ENCODE peak calls at places on chromosomes 2 and 18, in five cellular contexts. E is fibroblast of villous mesenchyme, H is HL-60, Z is AG04450, F is A549. L is an unnamed sample.

GRCh38 chr2:64203131-64204005 is 59.1 kb upstream of the PELI1 start:
- DNase-seq in E (peak), H (no peak), Z (no peak), F (no peak), L (no peak)

GRCh38 chr2:178484245-178485041 is 4.2 kb downstream of the PLEKHA3 start:
- DNase-seq in E (no peak), H (no peak), Z (no peak), F (no peak), L (no peak)

GRCh38 chr2:109612991-109613921 is 510 bp downstream of the SEPTIN10 start:
- DNase-seq in E (peak), H (no peak), Z (no peak), F (no peak), L (no peak)

GRCh38 chr2:170340693-170341068 is 162.7 kb downstream of the MYO3B start:
- DNase-seq in E (no peak), H (no peak), Z (no peak), F (no peak), L (peak)

GRCh38 chr2:179354739-179355537 is 90.3 kb upstream of the SESTD1 start:
- DNase-seq in E (peak), H (no peak), Z (no peak), F (no peak), L (no peak)

GRCh38 chr2:145654746-145655145 is 1134.8 kb upstream of the ZEB2 start:
- DNase-seq in E (no peak), H (no peak), Z (no peak), F (no peak), L (no peak)

GRCh38 chr2:6993230-6993640 is 76.0 kb downstream of the RNF144A start:
- DNase-seq in E (no peak), H (no peak), Z (no peak), F (no peak), L (no peak)

GRCh38 chr2:221397179-221397578 is 174.9 kb downstream of the EPHA4 start:
- DNase-seq in E (no peak), H (no peak), Z (no peak), F (no peak), L (no peak)

GRCh38 chr2:119112770-119113488 is 45.6 kb downstream of the C1QL2 start:
- DNase-seq in E (no peak), H (no peak), Z (no peak), F (no peak), L (no peak)

GRCh38 chr2:160914217-160914616 is 246.0 kb upstream of the TANK start:
- DNase-seq in E (no peak), H (no peak), Z (no peak), F (no peak), L (no peak)

GRCh38 chr18:23306842-23307241 is 146.2 kb upstream of the RIOK3 start:
- DNase-seq in E (no peak), H (no peak), Z (no peak), F (no peak), L (peak)

GRCh38 chr2:12711339-12711738 is 5.4 kb upstream of the TRIB2 start:
- DNase-seq in E (no peak), H (no peak), Z (no peak), F (no peak), L (no peak)

GRCh38 chr2:197358927-197359326 is 48.3 kb upstream of the ANKRD44 start:
- DNase-seq in E (no peak), H (no peak), Z (no peak), F (no peak), L (peak)

GRCh38 chr2:197357986-197358385 is 47.4 kb upstream of the ANKRD44 start:
- DNase-seq in E (no peak), H (no peak), Z (no peak), F (no peak), L (no peak)

GRCh38 chr2:197360744-197361156 is 50.2 kb upstream of the ANKRD44 start:
- DNase-seq in E (peak), H (no peak), Z (peak), F (no peak), L (peak)

GRCh38 chr2:197356136-197356535 is 45.6 kb upstream of the ANKRD44 start:
- DNase-seq in E (no peak), H (no peak), Z (no peak), F (peak), L (peak)

GRCh38 chr2:197359859-197360258 is 49.3 kb upstream of the ANKRD44 start:
- DNase-seq in E (no peak), H (no peak), Z (no peak), F (no peak), L (no peak)
- TF ChIP-seq CTCF in E (no peak), H (peak), Z (no peak), F (no peak), L (no peak)

GRCh38 chr2:108396845-108397244 is 19.1 kb downstream of the SULT1C4 start:
- DNase-seq in E (peak), H (no peak), Z (no peak), F (no peak), L (peak)
- TF ChIP-seq CTCF in E (peak), H (no peak), Z (peak), F (no peak), L (no peak)

DNA sequence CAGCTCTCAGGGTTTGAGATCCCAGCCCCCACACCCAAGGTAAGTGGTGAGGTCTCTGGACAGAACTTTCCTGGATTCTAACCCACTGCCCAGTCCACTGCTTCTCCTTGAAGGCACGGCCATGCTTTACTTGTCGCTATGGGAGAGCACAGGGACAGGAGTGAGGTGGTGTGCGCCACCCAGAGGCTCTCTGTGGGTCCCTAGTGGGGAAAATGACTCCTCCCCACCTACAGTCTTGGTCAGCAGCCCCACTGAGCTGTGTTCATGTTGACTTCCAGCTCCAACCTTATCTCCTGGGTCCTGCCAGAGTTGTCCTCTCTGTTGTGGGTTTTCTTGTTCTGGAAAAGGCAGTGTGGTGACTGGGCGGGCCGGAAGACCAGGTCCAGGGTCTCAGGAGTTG is 11.1 kb downstream of the TET3 start:
- DNase-seq in E (no peak), H (no peak), Z (no peak), F (no peak), L (peak)
- TF ChIP-seq CTCF in E (peak), H (no peak), Z (no peak), F (no peak), L (no peak)

GRCh38 chr2:128644745-128645256 is 326.1 kb upstream of the HS6ST1 start:
- DNase-seq in E (no peak), H (no peak), Z (no peak), F (no peak), L (no peak)
- TF ChIP-seq CTCF in E (peak), H (no peak), Z (peak), F (no peak), L (no peak)

DNA sequence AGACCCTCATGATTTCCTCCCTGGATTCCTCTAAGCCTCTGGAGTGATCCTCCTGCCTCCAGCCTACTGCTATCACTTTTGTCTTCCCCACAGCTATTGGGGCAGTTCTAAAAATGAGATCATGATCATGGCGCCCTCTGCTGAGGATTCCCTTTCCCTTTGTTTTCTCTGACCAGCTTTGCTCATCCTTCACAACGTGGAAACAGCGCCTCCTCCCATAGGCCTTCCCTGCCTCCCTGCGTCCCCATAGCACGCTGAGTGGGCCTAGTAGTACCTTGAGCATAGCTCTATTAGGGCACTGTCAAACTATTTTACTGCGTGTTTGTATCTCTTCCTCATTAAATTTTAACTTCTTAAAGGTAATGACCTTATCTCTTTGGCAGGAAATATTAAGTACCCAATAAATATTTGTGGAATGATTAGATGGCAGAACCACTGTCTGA is 207.0 kb upstream of the FANCL start:
- DNase-seq in E (peak), H (peak), Z (peak), F (peak), L (peak)
- TF ChIP-seq CTCF in E (peak), H (peak), Z (peak), F (peak), L (peak)

DNA sequence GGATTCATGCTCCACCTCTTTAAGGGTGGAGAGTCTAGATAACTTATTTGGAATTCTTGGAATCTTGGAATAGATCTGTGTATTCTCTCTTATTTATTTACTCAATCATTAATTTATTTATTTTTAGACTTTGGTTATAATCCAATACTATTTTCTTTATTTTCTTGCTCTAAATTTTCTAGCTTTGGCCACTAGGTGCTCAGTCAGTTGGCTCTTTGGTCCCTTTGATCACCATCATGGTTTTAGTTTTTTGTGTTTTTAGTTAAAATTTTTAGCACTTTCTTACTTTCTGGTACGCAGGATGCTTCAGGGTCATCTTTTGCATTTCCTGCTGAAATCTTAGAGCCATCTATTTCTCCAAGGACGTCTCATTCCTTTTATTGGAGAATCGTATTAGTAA is 5.2 kb upstream of the PLEK start:
- DNase-seq in E (no peak), H (no peak), Z (no peak), F (no peak), L (no peak)
- TF ChIP-seq CTCF in E (peak), H (no peak), Z (peak), F (no peak), L (peak)

GRCh38 chr18:61851940-61852451 is 40.8 kb downstream of the RNF152 start:
- DNase-seq in E (peak), H (no peak), Z (no peak), F (no peak), L (no peak)
- TF ChIP-seq CTCF in E (no peak), H (no peak), Z (no peak), F (no peak), L (no peak)

GRCh38 chr2:191724015-191724414 is 46.1 kb downstream of the NABP1 start:
- DNase-seq in E (no peak), H (no peak), Z (no peak), F (no peak), L (no peak)

GRCh38 chr2:191728710-191729597 is 51.0 kb downstream of the NABP1 start:
- DNase-seq in E (no peak), H (no peak), Z (no peak), F (no peak), L (no peak)
- TF ChIP-seq CTCF in E (no peak), H (no peak), Z (no peak), F (no peak), L (no peak)

GRCh38 chr2:72921088-72921851 is 4.0 kb downstream of the EMX1 start:
- DNase-seq in E (no peak), H (no peak), Z (no peak), F (no peak), L (no peak)

GRCh38 chr2:72920317-72921087 is 3.2 kb downstream of the EMX1 start:
- DNase-seq in E (peak), H (no peak), Z (no peak), F (no peak), L (peak)

GRCh38 chr2:72923833-72924352 is 6.6 kb downstream of the EMX1 start:
- DNase-seq in E (no peak), H (no peak), Z (no peak), F (no peak), L (no peak)

GRCh38 chr2:72919414-72920316 is 2.3 kb downstream of the EMX1 start:
- DNase-seq in E (no peak), H (no peak), Z (no peak), F (no peak), L (no peak)

DNA sequence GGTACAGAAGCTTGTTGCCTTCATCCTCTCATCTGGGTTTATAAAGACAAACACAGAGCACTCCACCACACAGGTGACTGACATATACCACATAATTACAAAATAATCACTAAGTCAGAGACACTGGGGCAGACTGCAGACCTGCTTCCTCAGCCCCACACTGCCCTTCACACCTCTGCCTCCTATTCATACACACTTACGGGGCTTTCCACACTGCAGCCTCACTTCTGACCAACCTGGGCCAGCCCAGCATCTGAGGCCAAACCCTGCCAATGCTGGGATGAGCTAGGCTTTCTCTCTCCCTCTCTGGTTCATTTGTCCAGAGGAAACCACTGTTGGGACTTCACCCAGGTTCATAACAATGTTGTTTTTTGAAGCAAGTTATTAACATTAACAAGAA is 4.5 kb downstream of the EMX1 start:
- DNase-seq in E (no peak), H (no peak), Z (no peak), F (no peak), L (no peak)
- TF ChIP-seq CTCF in E (no peak), H (no peak), Z (no peak), F (no peak), L (no peak)

L was measured in activated CD8-positive, alpha-beta T cell treated with anti-CD3 and anti-CD28 coated beads for 36 hours.